ENCODE peak calls at places on chromosome 1, in four cellular contexts. One of them, this sample, is unnamed. For H3K4me1, the result is how much of the 10 kb centered on the place peaks cover.

GRCh38 chr1:107972367-107972766 is 7.4 kb upstream of the VAV3 start:
- DNase-seq in colonic mucosa: no peak
- DNase-seq in fibroblast of lung: no peak
- DNase-seq in prostate gland: no peak
- DNase-seq in this sample: no peak

GRCh38 chr1:51309291-51309690 is 21.1 kb downstream of the TTC39A start:
- DNase-seq in fibroblast of lung: no peak
- DNase-seq in colonic mucosa: no peak
- DNase-seq in prostate gland: no peak
- DNase-seq in this sample: no peak

GRCh38 chr1:219352961-219353651 is 179.4 kb downstream of the LYPLAL1 start:
- DNase-seq in colonic mucosa: no peak
- DNase-seq in prostate gland: no peak
- DNase-seq in fibroblast of lung: no peak
- DNase-seq in this sample: no peak

GRCh38 chr1:26861286-26861701 is 1.7 kb upstream of the SFN start:
- DNase-seq in fibroblast of lung: peak
- DNase-seq in colonic mucosa: no peak
- DNase-seq in prostate gland: no peak
- DNase-seq in this sample: no peak

GRCh38 chr1:107782192-107782845 is 182.7 kb downstream of the VAV3 start:
- DNase-seq in prostate gland: peak
- DNase-seq in colonic mucosa: peak
- DNase-seq in fibroblast of lung: peak
- DNase-seq in this sample: no peak

GRCh38 chr1:184827600-184828368 is 73.1 kb upstream of the EDEM3 start:
- DNase-seq in fibroblast of lung: peak
- DNase-seq in colonic mucosa: no peak
- DNase-seq in prostate gland: no peak
- DNase-seq in this sample: no peak

GRCh38 chr1:168752171-168752570 is 23.2 kb upstream of the DPT start:
- DNase-seq in colonic mucosa: peak
- DNase-seq in prostate gland: no peak
- DNase-seq in fibroblast of lung: no peak
- DNase-seq in this sample: no peak

GRCh38 chr1:56304975-56305374 is 274.4 kb downstream of the PLPP3 start:
- DNase-seq in prostate gland: no peak
- DNase-seq in fibroblast of lung: peak
- DNase-seq in colonic mucosa: no peak
- DNase-seq in this sample: no peak

GRCh38 chr1:169588112-169588511 is 1.8 kb upstream of the F5 start:
- DNase-seq in colonic mucosa: no peak
- DNase-seq in fibroblast of lung: no peak
- DNase-seq in prostate gland: no peak
- DNase-seq in this sample: no peak

GRCh38 chr1:233253231-233254038 is 42.1 kb downstream of the PCNX2 start:
- DNase-seq in prostate gland: no peak
- DNase-seq in fibroblast of lung: no peak
- DNase-seq in colonic mucosa: no peak
- DNase-seq in this sample: no peak

GRCh38 chr1:18653922-18654321 is 23.3 kb downstream of the PAX7 start:
- DNase-seq in colonic mucosa: no peak
- DNase-seq in prostate gland: no peak
- DNase-seq in fibroblast of lung: no peak
- DNase-seq in this sample: no peak

GRCh38 chr1:58812926-58813325 is 29.1 kb upstream of the JUN start:
- DNase-seq in colonic mucosa: no peak
- DNase-seq in fibroblast of lung: no peak
- DNase-seq in prostate gland: no peak
- DNase-seq in this sample: no peak

GRCh38 chr1:91124989-91125417 is 103.2 kb upstream of the ZNF644 start:
- DNase-seq in colonic mucosa: no peak
- DNase-seq in prostate gland: no peak
- DNase-seq in fibroblast of lung: no peak
- DNase-seq in this sample: peak

GRCh38 chr1:231359113-231359512 is 21.0 kb downstream of the SPRTN start:
- DNase-seq in colonic mucosa: no peak
- DNase-seq in prostate gland: no peak
- DNase-seq in fibroblast of lung: peak
- DNase-seq in this sample: no peak

DNA sequence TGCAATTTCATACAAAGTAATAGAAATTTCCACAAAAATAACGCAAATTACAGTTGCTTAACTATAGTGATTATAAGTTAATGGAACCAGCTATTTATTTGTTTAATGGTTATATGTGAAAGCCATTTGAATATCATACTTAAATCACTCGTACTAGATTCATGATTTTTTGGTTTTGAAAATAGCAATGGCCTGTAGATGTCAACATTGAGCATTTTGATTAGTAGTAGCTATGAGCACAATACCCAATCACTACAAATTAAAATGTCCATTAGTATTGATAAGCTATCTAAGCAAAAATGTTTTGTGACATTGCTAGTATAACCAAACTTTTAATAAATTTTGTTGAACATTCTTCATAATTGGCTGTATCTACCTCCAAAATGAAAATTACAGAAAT is 10.0 kb downstream of the COL24A1 start:
- DNase-seq in fibroblast of lung: no peak
- DNase-seq in prostate gland: no peak
- DNase-seq in colonic mucosa: no peak
- DNase-seq in this sample: no peak
- TF ChIP-seq CTCF in fibroblast of lung: peak
- TF ChIP-seq CTCF in prostate gland: no peak
- TF ChIP-seq CTCF in colonic mucosa: no peak
- TF ChIP-seq CTCF in this sample: no peak

DNA sequence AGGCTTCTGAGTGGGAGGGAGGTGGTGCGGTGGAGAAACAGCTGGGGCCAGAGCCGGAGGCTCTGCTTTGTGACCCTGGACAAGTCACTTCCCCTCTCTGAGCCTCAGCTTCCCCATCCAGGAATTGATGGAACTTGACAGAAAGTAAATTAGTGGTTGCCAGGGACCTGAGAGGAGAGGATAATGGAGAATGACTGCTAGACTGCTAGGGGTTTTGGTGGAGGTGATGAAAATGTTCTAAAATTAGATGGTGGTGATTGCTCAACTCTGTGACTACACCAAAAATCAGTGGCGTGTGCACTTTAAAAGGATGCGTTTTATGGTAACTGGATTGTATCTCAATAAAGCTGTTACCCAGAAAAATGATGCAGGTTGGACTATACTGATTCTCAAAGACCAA is 100.9 kb downstream of the ARHGEF10L start:
- DNase-seq in colonic mucosa: no peak
- DNase-seq in prostate gland: no peak
- DNase-seq in fibroblast of lung: no peak
- DNase-seq in this sample: no peak
- H3K27ac ChIP-seq in colonic mucosa: no peak
- H3K27ac ChIP-seq in prostate gland: no peak
- H3K27ac ChIP-seq in fibroblast of lung: no peak
- H3K27ac ChIP-seq in this sample: peak

DNA sequence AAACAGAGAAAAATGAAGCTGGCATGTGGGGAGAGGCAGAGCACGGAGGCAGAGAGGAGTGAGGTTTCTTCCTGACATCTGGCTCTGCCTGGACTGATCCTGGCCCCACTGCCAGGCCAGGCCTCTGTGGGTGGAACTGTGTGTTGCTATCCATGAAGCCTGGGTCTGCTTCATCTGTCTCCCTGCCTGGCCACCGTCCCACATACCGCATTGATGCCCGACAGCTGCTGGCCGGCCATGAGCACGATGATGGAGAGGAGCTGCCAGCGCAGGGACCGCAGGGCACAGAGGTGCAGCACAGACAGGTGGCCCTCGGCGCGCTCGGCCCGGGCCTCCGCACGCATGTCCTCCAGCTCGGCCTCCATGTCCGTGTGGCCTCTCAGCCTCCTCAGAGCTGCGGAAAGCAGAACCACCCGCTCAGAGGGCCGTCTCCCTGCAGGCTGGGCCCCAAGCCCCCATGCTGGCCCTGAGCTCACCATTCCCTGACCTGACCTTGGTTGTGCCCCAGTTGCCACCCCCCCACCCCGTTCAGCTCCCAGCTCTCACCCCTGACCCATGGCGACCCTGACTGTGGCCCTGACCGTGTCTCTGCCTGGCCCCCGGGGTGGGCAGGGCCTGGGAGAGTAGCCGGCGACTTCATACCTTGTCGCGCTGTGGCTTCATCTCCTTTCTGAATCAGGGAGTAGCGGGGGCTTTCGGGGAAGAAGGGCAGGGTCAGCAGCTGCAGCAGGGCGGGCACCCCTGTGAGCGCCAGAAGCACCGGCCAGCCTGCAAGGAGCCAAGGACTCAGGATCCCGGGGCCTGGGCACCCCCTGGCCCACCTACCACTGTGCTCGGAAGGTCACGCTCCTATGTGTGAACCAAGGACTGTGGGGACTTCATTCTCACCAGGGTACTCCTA is 11.5 kb downstream of the SLC2A7 start:
- DNase-seq in colonic mucosa: no peak
- DNase-seq in prostate gland: no peak
- DNase-seq in fibroblast of lung: no peak
- DNase-seq in this sample: no peak
- H3K4me1 ChIP-seq in colonic mucosa: under half
- H3K4me1 ChIP-seq in prostate gland: under half
- H3K4me1 ChIP-seq in fibroblast of lung: under half
- H3K4me1 ChIP-seq in this sample: under half

GRCh38 chr1:210364479-210364878 is 35.8 kb downstream of the HHAT start:
- DNase-seq in fibroblast of lung: no peak
- DNase-seq in colonic mucosa: no peak
- DNase-seq in prostate gland: peak
- DNase-seq in this sample: no peak

GRCh38 chr1:210366767-210367166 is 38.1 kb downstream of the HHAT start:
- DNase-seq in colonic mucosa: no peak
- DNase-seq in prostate gland: peak
- DNase-seq in fibroblast of lung: no peak
- DNase-seq in this sample: no peak

GRCh38 chr1:210371916-210372315 is 43.2 kb downstream of the HHAT start:
- DNase-seq in prostate gland: no peak
- DNase-seq in fibroblast of lung: no peak
- DNase-seq in colonic mucosa: no peak
- DNase-seq in this sample: no peak

GRCh38 chr1:210369425-210369824 is 40.7 kb downstream of the HHAT start:
- DNase-seq in prostate gland: no peak
- DNase-seq in fibroblast of lung: no peak
- DNase-seq in colonic mucosa: no peak
- DNase-seq in this sample: no peak

DNA sequence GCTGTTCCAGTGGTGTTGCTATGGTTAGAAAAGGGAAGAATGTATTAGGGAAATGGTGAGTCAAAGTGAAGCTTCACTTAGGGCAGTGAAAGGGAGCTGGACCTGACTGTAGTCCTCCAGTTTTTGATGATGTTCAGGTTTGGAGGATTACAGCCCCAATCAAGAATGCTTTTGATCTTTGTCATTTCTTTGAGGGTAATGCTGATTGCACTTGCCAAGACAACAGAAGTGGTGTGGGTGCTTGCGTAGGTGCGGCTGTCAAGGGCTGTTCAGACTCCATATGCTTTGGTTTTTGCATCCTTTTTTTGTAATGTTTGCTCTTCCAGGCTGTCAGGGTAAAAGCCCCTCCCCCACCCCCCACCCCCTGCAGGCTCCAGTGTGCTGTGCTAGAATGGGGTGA is 38.9 kb downstream of the HHAT start:
- DNase-seq in colonic mucosa: no peak
- DNase-seq in fibroblast of lung: no peak
- DNase-seq in prostate gland: no peak
- DNase-seq in this sample: no peak
- TF ChIP-seq CTCF in colonic mucosa: no peak
- TF ChIP-seq CTCF in fibroblast of lung: no peak
- TF ChIP-seq CTCF in prostate gland: no peak
- TF ChIP-seq CTCF in this sample: no peak

DNA sequence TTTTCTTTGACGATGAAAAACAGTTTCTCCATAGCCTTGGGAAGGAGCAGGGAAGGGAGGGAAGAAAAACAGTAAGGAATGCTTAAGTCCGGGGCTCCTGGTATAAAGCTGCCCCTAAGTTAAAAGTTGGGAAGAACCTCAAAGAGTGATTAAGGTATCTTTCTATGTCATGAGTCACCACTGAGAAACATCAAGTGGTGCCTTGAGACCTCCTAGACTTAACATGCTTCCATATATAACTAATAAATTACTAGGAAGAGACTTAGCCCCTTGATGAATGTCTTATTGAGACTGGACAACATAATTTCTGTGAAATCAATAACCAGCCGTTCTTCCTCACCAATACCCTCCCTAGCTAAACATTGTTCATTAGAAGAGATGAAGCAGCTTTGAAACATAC is 121.8 kb upstream of the SLC44A3 start:
- DNase-seq in prostate gland: no peak
- DNase-seq in colonic mucosa: no peak
- DNase-seq in fibroblast of lung: no peak
- DNase-seq in this sample: no peak
- H3K27ac ChIP-seq in prostate gland: no peak
- H3K27ac ChIP-seq in colonic mucosa: no peak
- H3K27ac ChIP-seq in fibroblast of lung: peak
- H3K27ac ChIP-seq in this sample: peak

GRCh38 chr1:241608379-241609033 is 31.7 kb downstream of the CHML start:
- DNase-seq in colonic mucosa: no peak
- DNase-seq in prostate gland: no peak
- DNase-seq in fibroblast of lung: peak
- DNase-seq in this sample: no peak
- H3K4me1 ChIP-seq in colonic mucosa: under half
- H3K4me1 ChIP-seq in prostate gland: under half
- H3K4me1 ChIP-seq in fibroblast of lung: under half
- H3K4me1 ChIP-seq in this sample: under half

DNA sequence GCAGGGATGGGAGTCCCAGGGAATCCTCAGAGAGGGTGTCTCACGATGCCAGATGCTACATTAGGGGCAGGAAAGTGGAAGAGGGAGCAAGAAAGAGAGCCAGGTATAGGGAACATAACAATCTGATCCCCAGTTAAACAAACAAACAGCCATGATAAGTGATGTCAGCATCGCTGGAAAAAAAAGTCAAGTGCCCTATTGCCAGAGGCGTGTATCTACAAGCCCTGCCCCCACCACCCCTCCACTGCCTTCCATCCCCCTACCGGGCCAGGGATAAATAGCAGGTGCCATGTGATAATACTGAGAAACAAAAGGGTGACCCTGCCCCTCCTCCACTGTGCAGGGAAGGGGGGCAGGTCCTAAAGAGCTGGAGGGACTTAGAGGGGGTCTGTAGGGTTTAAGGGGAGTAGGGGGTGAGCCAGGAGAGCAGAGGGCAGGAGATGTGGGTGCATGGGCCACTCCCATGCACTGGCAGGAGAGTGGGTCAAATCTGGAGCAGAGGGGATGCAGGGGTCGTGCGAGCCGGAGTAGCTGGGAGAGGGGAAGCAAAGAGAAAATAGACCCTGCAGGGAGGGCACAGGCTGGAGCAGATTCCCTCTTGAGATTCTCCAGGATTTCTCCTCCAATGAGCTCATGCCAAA is 3.4 kb downstream of the SLC26A9 start:
- DNase-seq in prostate gland: no peak
- DNase-seq in fibroblast of lung: no peak
- DNase-seq in colonic mucosa: no peak
- DNase-seq in this sample: no peak
- TF ChIP-seq CTCF in prostate gland: no peak
- TF ChIP-seq CTCF in fibroblast of lung: no peak
- TF ChIP-seq CTCF in colonic mucosa: no peak
- TF ChIP-seq CTCF in this sample: no peak